ENCODE peak calls at places on chromosomes 4 and X, in five cellular contexts. One of them, this sample, is unnamed. For H3K9me3, the result is how much of the 10 kb centered on the place peaks cover.

GRCh38 chrX:7191681-7192110 is 43.7 kb upstream of the PUDP start:
- DNase-seq in mammary epithelial cell: no peak
- DNase-seq in MM.1S: no peak
- DNase-seq in HCT116: no peak
- DNase-seq in GM23248: peak
- DNase-seq in this sample: no peak

GRCh38 chr4:71389149-71389840 is 50.5 kb downstream of the SLC4A4 start:
- DNase-seq in MM.1S: no peak
- DNase-seq in HCT116: no peak
- DNase-seq in mammary epithelial cell: no peak
- DNase-seq in GM23248: peak
- DNase-seq in this sample: peak

GRCh38 chr4:22739933-22740332 is 47.2 kb downstream of the GBA3 start:
- DNase-seq in HCT116: no peak
- DNase-seq in MM.1S: no peak
- DNase-seq in GM23248: no peak
- DNase-seq in mammary epithelial cell: no peak
- DNase-seq in this sample: no peak

GRCh38 chr4:76677571-76678326 is 220.2 kb downstream of the SOWAHB start:
- DNase-seq in HCT116: no peak
- DNase-seq in MM.1S: no peak
- DNase-seq in mammary epithelial cell: no peak
- DNase-seq in GM23248: no peak
- DNase-seq in this sample: no peak

GRCh38 chr4:76197971-76198410 is 15.6 kb downstream of the SCARB2 start:
- DNase-seq in MM.1S: peak
- DNase-seq in HCT116: no peak
- DNase-seq in GM23248: peak
- DNase-seq in mammary epithelial cell: peak
- DNase-seq in this sample: peak

GRCh38 chr4:183620421-183620820 is 38.6 kb downstream of the RWDD4 start:
- DNase-seq in mammary epithelial cell: no peak
- DNase-seq in HCT116: no peak
- DNase-seq in GM23248: no peak
- DNase-seq in MM.1S: no peak
- DNase-seq in this sample: no peak

GRCh38 chrX:45524296-45524695 is 323.6 kb upstream of the DIPK2B start:
- DNase-seq in HCT116: no peak
- DNase-seq in GM23248: no peak
- DNase-seq in MM.1S: no peak
- DNase-seq in mammary epithelial cell: peak
- DNase-seq in this sample: peak

GRCh38 chrX:42466706-42467105 is 311.3 kb downstream of the PPP1R2C start:
- DNase-seq in GM23248: no peak
- DNase-seq in HCT116: no peak
- DNase-seq in MM.1S: no peak
- DNase-seq in mammary epithelial cell: peak
- DNase-seq in this sample: no peak

GRCh38 chr4:88382621-88383020 is 4.0 kb downstream of the HERC6 start:
- DNase-seq in mammary epithelial cell: peak
- DNase-seq in MM.1S: peak
- DNase-seq in HCT116: no peak
- DNase-seq in GM23248: no peak
- DNase-seq in this sample: no peak

GRCh38 chr4:177391287-177391686 is 51.0 kb downstream of the AGA start:
- DNase-seq in HCT116: no peak
- DNase-seq in mammary epithelial cell: no peak
- DNase-seq in MM.1S: no peak
- DNase-seq in GM23248: no peak
- DNase-seq in this sample: peak

GRCh38 chrX:120755066-120755846 is 120.4 kb downstream of the CT47B1 start:
- DNase-seq in MM.1S: peak
- DNase-seq in HCT116: no peak
- DNase-seq in GM23248: no peak
- DNase-seq in mammary epithelial cell: no peak
- DNase-seq in this sample: no peak

GRCh38 chr4:120718979-120719566 is 203.5 kb downstream of the PRDM5 start:
- DNase-seq in HCT116: peak
- DNase-seq in MM.1S: peak
- DNase-seq in GM23248: peak
- DNase-seq in mammary epithelial cell: peak
- DNase-seq in this sample: peak

GRCh38 chrX:19709812-19710518 is 177.4 kb downstream of the SH3KBP1 start:
- DNase-seq in HCT116: peak
- DNase-seq in mammary epithelial cell: peak
- DNase-seq in MM.1S: no peak
- DNase-seq in GM23248: peak
- DNase-seq in this sample: peak

GRCh38 chrX:70293621-70294020 is 3.7 kb downstream of the KIF4A start:
- DNase-seq in HCT116: no peak
- DNase-seq in MM.1S: no peak
- DNase-seq in mammary epithelial cell: peak
- DNase-seq in GM23248: peak
- DNase-seq in this sample: no peak

GRCh38 chr4:183467246-183467645 is 22.8 kb downstream of the CDKN2AIP start:
- DNase-seq in HCT116: no peak
- DNase-seq in MM.1S: no peak
- DNase-seq in mammary epithelial cell: no peak
- DNase-seq in GM23248: no peak
- DNase-seq in this sample: no peak

GRCh38 chr4:39044947-39045734 is 12.9 kb upstream of the TMEM156 start:
- DNase-seq in MM.1S: no peak
- DNase-seq in HCT116: no peak
- DNase-seq in GM23248: peak
- DNase-seq in mammary epithelial cell: peak
- DNase-seq in this sample: no peak

GRCh38 chr4:105807496-105807895 is 87.8 kb upstream of the NPNT start:
- DNase-seq in MM.1S: no peak
- DNase-seq in HCT116: no peak
- DNase-seq in GM23248: peak
- DNase-seq in mammary epithelial cell: no peak
- DNase-seq in this sample: peak

GRCh38 chrX:65932173-65933084 is 107.5 kb downstream of the VSIG4 start:
- DNase-seq in GM23248: no peak
- DNase-seq in MM.1S: no peak
- DNase-seq in mammary epithelial cell: peak
- DNase-seq in HCT116: peak
- DNase-seq in this sample: no peak

GRCh38 chr4:61762722-61763627 is 562.8 kb downstream of the ADGRL3 start:
- DNase-seq in HCT116: no peak
- DNase-seq in GM23248: no peak
- DNase-seq in MM.1S: no peak
- DNase-seq in mammary epithelial cell: no peak
- DNase-seq in this sample: no peak
- H3K9me3 ChIP-seq in HCT116: under half
- H3K9me3 ChIP-seq in GM23248: under half
- H3K9me3 ChIP-seq in MM.1S: under half
- H3K9me3 ChIP-seq in mammary epithelial cell: under half
- H3K9me3 ChIP-seq in this sample: under half

DNA sequence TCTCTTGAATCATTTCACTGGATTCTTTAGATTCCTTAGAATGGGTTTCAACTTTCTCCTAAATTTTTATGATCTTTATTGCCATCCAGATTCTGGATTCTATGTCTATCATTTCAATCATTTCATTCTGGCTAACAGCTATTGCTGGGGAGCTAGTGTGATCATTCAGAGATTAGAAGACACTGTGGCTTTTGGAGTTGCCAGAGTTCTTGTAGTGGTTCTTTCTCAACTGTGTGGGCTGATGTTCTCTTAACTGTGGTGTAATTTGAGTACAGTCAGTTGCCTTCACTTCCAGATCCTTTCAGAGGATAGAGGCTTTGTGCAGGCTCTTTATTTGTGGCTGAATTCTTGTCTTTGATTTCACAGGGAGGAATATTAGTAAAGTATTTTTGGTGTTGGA is 12.1 kb upstream of the CSN2 start:
- DNase-seq in HCT116: no peak
- DNase-seq in GM23248: peak
- DNase-seq in mammary epithelial cell: no peak
- DNase-seq in MM.1S: no peak
- DNase-seq in this sample: peak
- TF ChIP-seq EZH2 in HCT116: no peak
- TF ChIP-seq EZH2 in GM23248: no peak
- TF ChIP-seq EZH2 in mammary epithelial cell: no peak
- TF ChIP-seq EZH2 in MM.1S: no peak
- TF ChIP-seq EZH2 in this sample: no peak

DNA sequence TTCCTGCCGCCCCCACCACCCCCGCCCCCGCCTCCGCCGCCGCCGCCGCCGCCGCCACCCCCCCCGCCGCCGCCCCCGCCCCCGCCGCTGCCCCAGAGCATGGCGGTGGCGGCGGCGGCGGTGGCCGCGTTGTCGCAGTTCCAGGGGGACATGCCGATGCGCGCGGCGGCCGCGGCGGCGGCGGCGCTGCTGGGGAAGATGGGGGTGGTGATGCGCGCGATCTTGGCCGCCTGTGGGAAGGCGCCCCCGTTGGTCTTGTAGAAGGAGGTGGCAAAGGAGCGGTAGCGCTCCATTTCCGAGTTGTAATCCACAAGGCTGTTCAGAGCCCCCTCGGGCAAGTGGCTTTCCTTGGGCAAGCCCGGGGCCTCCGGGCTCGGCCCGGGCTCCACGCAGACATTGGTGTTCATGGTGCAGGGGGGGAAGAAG is 3.3 kb downstream of the CXXC4 start:
- DNase-seq in mammary epithelial cell: no peak
- DNase-seq in HCT116: no peak
- DNase-seq in GM23248: peak
- DNase-seq in MM.1S: no peak
- DNase-seq in this sample: peak
- H2AFZ ChIP-seq in mammary epithelial cell: peak
- H2AFZ ChIP-seq in HCT116: no peak
- H2AFZ ChIP-seq in GM23248: peak
- H2AFZ ChIP-seq in MM.1S: peak
- H2AFZ ChIP-seq in this sample: peak

DNA sequence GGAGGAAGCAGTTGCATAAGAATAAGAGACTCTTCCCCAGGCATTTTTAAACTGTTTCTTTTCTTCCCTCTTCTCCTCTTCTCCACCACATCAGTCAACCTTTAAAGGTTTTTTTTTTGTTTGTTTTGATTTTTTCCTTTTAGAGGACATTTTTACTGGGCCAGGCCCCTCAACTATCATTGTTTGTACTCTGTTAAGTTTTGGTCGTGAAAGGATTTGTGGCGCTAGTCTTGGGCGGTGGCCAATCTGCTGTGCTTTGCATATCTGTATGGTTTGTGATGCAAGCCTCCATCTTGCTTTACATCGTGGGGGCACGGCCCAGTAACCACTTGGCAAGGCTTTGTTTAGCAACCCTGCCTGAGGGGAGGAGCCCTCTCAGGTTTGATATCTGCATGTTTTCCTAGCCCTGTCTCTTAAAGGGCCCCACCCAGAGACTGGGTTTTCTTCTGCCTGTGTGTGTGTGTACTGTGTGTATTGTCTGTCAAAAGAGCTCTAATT is 101.9 kb upstream of the SLITRK2 start:
- DNase-seq in GM23248: no peak
- DNase-seq in HCT116: no peak
- DNase-seq in mammary epithelial cell: no peak
- DNase-seq in MM.1S: no peak
- DNase-seq in this sample: no peak
- H3K9me3 ChIP-seq in GM23248: under half
- H3K9me3 ChIP-seq in HCT116: under half
- H3K9me3 ChIP-seq in mammary epithelial cell: under half
- H3K9me3 ChIP-seq in MM.1S: under half
- H3K9me3 ChIP-seq in this sample: under half

GRCh38 chr4:153788419-153789276 is at the start of gene SFRP2:
- DNase-seq in GM23248: peak
- DNase-seq in mammary epithelial cell: no peak
- DNase-seq in HCT116: no peak
- DNase-seq in MM.1S: no peak
- DNase-seq in this sample: no peak

GRCh38 chr4:153788064-153788418 is 842 bp downstream of the SFRP2 start:
- DNase-seq in HCT116: no peak
- DNase-seq in MM.1S: no peak
- DNase-seq in mammary epithelial cell: no peak
- DNase-seq in GM23248: no peak
- DNase-seq in this sample: no peak

GRCh38 chr4:153792007-153792892 is 3.4 kb upstream of the SFRP2 start:
- DNase-seq in HCT116: no peak
- DNase-seq in mammary epithelial cell: peak
- DNase-seq in GM23248: peak
- DNase-seq in MM.1S: no peak
- DNase-seq in this sample: no peak

GRCh38 chr4:153790962-153791551 is 2.2 kb upstream of the SFRP2 start:
- DNase-seq in mammary epithelial cell: no peak
- DNase-seq in HCT116: no peak
- DNase-seq in MM.1S: no peak
- DNase-seq in GM23248: peak
- DNase-seq in this sample: no peak

DNA sequence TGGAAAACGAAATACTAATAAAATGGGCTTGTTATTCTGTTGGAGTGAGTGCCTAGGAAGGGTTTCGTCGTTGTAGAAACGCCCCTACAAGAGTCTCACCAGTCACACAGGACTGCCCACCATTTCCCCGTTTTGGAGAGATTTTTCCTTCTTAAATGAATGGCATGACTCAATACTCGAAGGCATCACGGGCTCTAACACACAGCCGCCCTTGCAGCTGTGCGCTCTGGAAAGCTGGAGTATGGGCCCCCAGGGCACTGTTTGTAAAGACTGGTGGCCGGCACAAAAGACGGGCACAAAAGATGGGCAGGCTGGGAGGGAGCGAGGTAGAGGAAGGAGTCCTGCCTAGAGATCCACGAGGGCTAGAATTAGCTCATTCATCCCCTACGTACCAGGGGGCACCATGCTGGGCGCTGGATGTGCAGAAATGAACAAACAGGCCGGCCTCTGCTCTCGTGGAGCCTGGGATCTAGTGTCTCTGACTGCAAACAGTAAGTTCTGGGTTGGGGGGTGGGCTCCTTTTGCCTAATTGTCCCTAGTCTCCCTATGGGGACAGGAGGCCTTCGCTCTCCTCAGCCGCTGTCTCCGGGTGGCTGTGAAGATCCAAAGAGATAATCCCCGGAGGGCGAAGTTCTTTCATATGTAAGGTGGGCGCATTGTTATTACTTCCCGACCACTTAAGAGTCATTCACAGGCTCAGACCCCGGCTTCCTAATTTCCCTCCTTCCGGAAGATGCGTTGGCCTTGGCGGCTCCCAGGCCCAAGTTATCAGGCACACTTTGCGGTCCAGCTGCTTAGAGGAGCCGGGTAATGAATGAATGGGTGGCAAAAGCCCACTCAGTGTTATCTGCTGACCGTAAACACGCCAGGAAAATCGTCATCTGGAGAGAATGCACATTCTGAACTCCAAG is 1.1 kb upstream of the SFRP2 start:
- DNase-seq in MM.1S: no peak
- DNase-seq in mammary epithelial cell: no peak
- DNase-seq in HCT116: no peak
- DNase-seq in GM23248: peak
- DNase-seq in this sample: no peak
- TF ChIP-seq EZH2 in MM.1S: no peak
- TF ChIP-seq EZH2 in mammary epithelial cell: no peak
- TF ChIP-seq EZH2 in HCT116: no peak
- TF ChIP-seq EZH2 in GM23248: no peak
- TF ChIP-seq EZH2 in this sample: no peak

GRCh38 chr4:24330198-24330972 is 254.0 kb downstream of the DHX15 start:
- DNase-seq in HCT116: no peak
- DNase-seq in mammary epithelial cell: no peak
- DNase-seq in MM.1S: no peak
- DNase-seq in GM23248: peak
- DNase-seq in this sample: peak
- H2AFZ ChIP-seq in HCT116: no peak
- H2AFZ ChIP-seq in mammary epithelial cell: no peak
- H2AFZ ChIP-seq in MM.1S: no peak
- H2AFZ ChIP-seq in GM23248: no peak
- H2AFZ ChIP-seq in this sample: no peak

This sample was measured in astrocyte.